ENCODE peak calls at places on chromosomes 11 and 22, in six cellular contexts. Y, T, O, B, L and H are unnamed samples. For H3K36me3, the result is how much of the 10 kb centered on the place peaks cover.

GRCh38 chr22:40979871-40980270 is 28.7 kb downstream of the RBX1 start:
- DNase-seq in Y (no peak), T (no peak), O (no peak), B (no peak), L (no peak), H (no peak)

GRCh38 chr11:116309446-116309845 is 463.3 kb downstream of the BUD13 start:
- DNase-seq in Y (no peak), T (no peak), O (no peak), B (no peak), L (no peak), H (no peak)

GRCh38 chr11:78492973-78493372 is 75.4 kb upstream of the GAB2 start:
- DNase-seq in Y (no peak), T (no peak), O (no peak), B (no peak), L (no peak), H (no peak)

GRCh38 chr11:133291672-133292265 is 240.5 kb downstream of the OPCML start:
- DNase-seq in Y (no peak), T (no peak), O (no peak), B (no peak), L (no peak), H (no peak)

GRCh38 chr22:37498289-37498909 is 12.2 kb upstream of the MFNG start:
- DNase-seq in Y (peak), T (no peak), O (no peak), B (peak), L (no peak), H (peak)

GRCh38 chr22:27240298-27240885 is 561.2 kb downstream of the MN1 start:
- DNase-seq in Y (no peak), T (no peak), O (no peak), B (no peak), L (peak), H (no peak)

GRCh38 chr11:63613517-63614135 is 607 bp downstream of the PLAAT3 start:
- DNase-seq in Y (peak), T (peak), O (no peak), B (peak), L (peak), H (no peak)

GRCh38 chr11:65448418-65449196 is 26.0 kb downstream of the NEAT1 start:
- DNase-seq in Y (peak), T (peak), O (no peak), B (no peak), L (peak), H (no peak)

GRCh38 chr11:47285969-47286770 is 16.2 kb downstream of the MADD start:
- DNase-seq in Y (no peak), T (no peak), O (no peak), B (no peak), L (no peak), H (no peak)

GRCh38 chr11:111265421-111265820 is 19.9 kb downstream of the POU2AF2 start:
- DNase-seq in Y (no peak), T (no peak), O (no peak), B (no peak), L (no peak), H (no peak)

GRCh38 chr22:38164578-38164953 is 17.1 kb downstream of the PLA2G6 start:
- DNase-seq in Y (no peak), T (no peak), O (no peak), B (no peak), L (no peak), H (no peak)

GRCh38 chr11:65366340-65366773 is 11.8 kb downstream of the TIGD3 start:
- DNase-seq in Y (peak), T (peak), O (peak), B (peak), L (peak), H (peak)

GRCh38 chr11:100557830-100558611 is 129.1 kb upstream of the ARHGAP42 start:
- DNase-seq in Y (no peak), T (peak), O (no peak), B (no peak), L (peak), H (no peak)

GRCh38 chr11:78391424-78391823 is 26.2 kb downstream of the GAB2 start:
- DNase-seq in Y (no peak), T (no peak), O (no peak), B (no peak), L (no peak), H (no peak)

GRCh38 chr22:42919199-42919598 is 62.1 kb upstream of the ARFGAP3 start:
- DNase-seq in Y (no peak), T (peak), O (peak), B (no peak), L (peak), H (no peak)

GRCh38 chr11:130908770-130909625 is 7.3 kb downstream of the SNX19 start:
- DNase-seq in Y (no peak), T (peak), O (no peak), B (no peak), L (peak), H (no peak)

GRCh38 chr11:14336507-14337503 is 22.2 kb downstream of the RRAS2 start:
- DNase-seq in Y (no peak), T (peak), O (peak), B (no peak), L (peak), H (no peak)

GRCh38 chr11:86116386-86116726 is 47.5 kb upstream of the PICALM start:
- DNase-seq in Y (no peak), T (peak), O (no peak), B (peak), L (peak), H (peak)

GRCh38 chr11:66950113-66950535 is 8.1 kb downstream of the PC start:
- DNase-seq in Y (no peak), T (peak), O (peak), B (no peak), L (peak), H (no peak)

GRCh38 chr11:69249641-69250502 is 44.1 kb upstream of the MYEOV start:
- DNase-seq in Y (peak), T (peak), O (no peak), B (no peak), L (peak), H (peak)

GRCh38 chr22:49966716-49967332 is 6.3 kb downstream of the PIM3 start:
- DNase-seq in Y (peak), T (no peak), O (no peak), B (peak), L (no peak), H (no peak)

GRCh38 chr11:44627911-44628729 is 62.7 kb downstream of the CD82 start:
- DNase-seq in Y (no peak), T (no peak), O (no peak), B (peak), L (peak), H (no peak)

GRCh38 chr22:39601180-39601535 is 30.6 kb downstream of the CACNA1I start:
- DNase-seq in Y (no peak), T (no peak), O (no peak), B (no peak), L (no peak), H (no peak)

GRCh38 chr11:102807921-102808320 is 10.0 kb upstream of the MMP1 start:
- DNase-seq in Y (peak), T (peak), O (peak), B (peak), L (peak), H (no peak)

GRCh38 chr11:63767415-63768231 is 952 bp downstream of the ZFTA start:
- DNase-seq in Y (peak), T (peak), O (peak), B (peak), L (peak), H (peak)

GRCh38 chr11:120759046-120759445 is 247.5 kb downstream of the GRIK4 start:
- DNase-seq in Y (peak), T (no peak), O (no peak), B (no peak), L (no peak), H (no peak)

GRCh38 chr22:39995346-39996252 is 845 bp downstream of the FAM83F start:
- DNase-seq in Y (no peak), T (no peak), O (no peak), B (no peak), L (no peak), H (no peak)

GRCh38 chr11:33869511-33870422 is 22.1 kb downstream of the LMO2 start:
- DNase-seq in Y (peak), T (peak), O (no peak), B (peak), L (peak), H (peak)

GRCh38 chr11:109490953-109491733 is 69.2 kb downstream of the C11orf87 start:
- DNase-seq in Y (no peak), T (no peak), O (no peak), B (no peak), L (peak), H (no peak)

GRCh38 chr22:31290494-31291402 is 1.5 kb downstream of the PIK3IP1 start:
- DNase-seq in Y (peak), T (peak), O (peak), B (peak), L (peak), H (peak)

GRCh38 chr22:22446527-22446926 is 62.0 kb downstream of the ZNF280B start:
- DNase-seq in Y (no peak), T (no peak), O (no peak), B (no peak), L (peak), H (no peak)

GRCh38 chr11:17734418-17734911 is at the start of gene KCNC1:
- DNase-seq in Y (peak), T (no peak), O (no peak), B (peak), L (peak), H (no peak)

GRCh38 chr11:114775849-114776621 is 97.7 kb downstream of the NXPE2 start:
- DNase-seq in Y (peak), T (no peak), O (no peak), B (peak), L (no peak), H (no peak)

GRCh38 chr11:10305262-10305963 is 540 bp downstream of the ADM start:
- DNase-seq in Y (peak), T (peak), O (no peak), B (peak), L (peak), H (peak)

GRCh38 chr22:46667245-46667623 is 47.0 kb downstream of the GRAMD4 start:
- DNase-seq in Y (no peak), T (no peak), O (no peak), B (no peak), L (no peak), H (no peak)
- H3K36me3 ChIP-seq in Y (under half), T (under half), O (under half), B (under half), L (under half), H (under half)

DNA sequence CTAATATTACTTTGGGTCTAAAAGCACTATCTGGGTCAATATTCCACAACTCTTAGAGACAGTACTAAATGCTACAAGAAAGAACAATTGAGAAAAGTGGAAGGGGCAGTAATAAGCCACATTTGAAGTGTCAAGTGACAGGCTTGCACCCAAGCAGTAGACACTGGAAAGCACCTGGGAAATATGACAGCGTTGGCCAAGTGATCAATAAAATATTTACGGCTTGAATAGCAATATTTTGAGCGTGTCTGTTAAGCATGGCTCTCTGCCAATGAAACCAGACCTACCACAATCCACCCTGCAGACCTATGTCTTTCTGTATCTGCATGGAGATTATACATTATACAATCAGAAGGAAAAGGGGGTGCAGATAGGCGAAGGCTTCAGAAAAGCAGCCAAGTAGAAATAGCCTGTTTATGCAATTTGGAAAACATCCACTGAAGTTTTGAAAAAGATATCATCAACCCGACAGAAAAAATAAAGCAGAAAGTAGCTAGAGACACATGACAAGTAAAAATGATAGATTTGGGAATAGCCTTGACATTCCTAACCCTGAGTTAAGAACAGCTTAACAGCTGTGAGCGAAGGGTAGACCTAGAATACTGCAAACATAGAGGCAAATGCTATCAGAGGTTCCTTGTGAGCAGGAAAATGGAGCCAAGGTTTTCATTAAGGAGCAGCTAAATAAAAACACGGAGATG is 71.4 kb downstream of the ETS1 start:
- DNase-seq in Y (no peak), T (no peak), O (no peak), B (no peak), L (no peak), H (no peak)
- H3K9ac ChIP-seq in Y (no peak), T (no peak), O (no peak), B (no peak), L (peak), H (no peak)

DNA sequence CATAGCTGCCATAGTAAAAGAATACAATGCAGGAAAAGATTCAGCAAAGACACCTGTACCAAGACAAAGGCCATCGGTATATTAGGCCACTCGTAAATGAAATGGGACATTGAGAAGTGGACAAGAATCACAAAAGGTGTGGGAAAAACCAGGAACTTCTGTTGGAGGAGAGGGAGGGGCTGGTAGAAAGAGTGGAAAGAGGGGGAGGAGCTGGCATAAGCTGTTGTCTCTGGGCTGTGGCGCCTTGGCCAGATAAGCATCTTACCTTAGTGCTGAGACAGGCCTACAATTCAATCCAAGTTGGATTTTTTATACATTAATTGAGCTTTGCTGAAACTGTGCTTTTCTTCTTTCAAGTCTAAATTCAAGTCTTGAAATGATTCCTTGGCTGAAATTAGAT is 37.1 kb downstream of the ZNF202 start:
- DNase-seq in Y (no peak), T (no peak), O (no peak), B (peak), L (no peak), H (no peak)
- TF ChIP-seq EZH2phosphoT487 in Y (no peak), T (no peak), O (no peak), B (no peak), L (no peak), H (no peak)

DNA sequence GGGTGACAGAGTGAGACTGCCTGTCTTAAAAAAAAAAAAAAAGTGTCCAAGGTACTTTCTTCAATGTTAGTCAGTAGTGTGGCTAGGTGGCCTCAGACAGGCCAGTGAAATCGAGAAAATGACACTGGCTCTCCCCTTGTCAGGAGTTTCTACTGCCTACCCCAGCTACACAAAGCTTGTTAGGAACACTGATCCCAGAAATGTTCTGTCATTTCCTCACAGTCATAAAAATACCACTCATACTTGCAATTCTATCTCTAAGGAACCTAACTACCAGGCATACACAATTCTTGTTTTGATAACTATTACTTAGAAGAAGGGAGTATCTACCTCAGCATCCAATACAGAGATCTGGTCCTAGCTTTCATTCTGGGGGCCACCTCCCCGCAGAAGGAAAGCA is 31.3 kb downstream of the ATP6V1E1 start:
- DNase-seq in Y (no peak), T (no peak), O (no peak), B (no peak), L (peak), H (no peak)
- H3K36me3 ChIP-seq in Y (under half), T (under half), O (under half), B (under half), L (half or more), H (under half)